ENCODE peak calls at places on chromosomes 12 and 14, in nine cellular contexts. One of them, this sample, is unnamed.

GRCh38 chr12:12447837-12448236 is 91.0 kb downstream of the BORCS5 start:
- DNase-seq in GM20000: no peak
- DNase-seq in B cell: no peak
- DNase-seq in GM12865: no peak
- DNase-seq in BJ: no peak
- DNase-seq in esophagus muscularis mucosa: no peak
- DNase-seq in foreskin fibroblast: no peak
- DNase-seq in testis: no peak
- DNase-seq in CD8-positive, alpha-beta T cell: no peak
- DNase-seq in this sample: no peak

GRCh38 chr14:87935081-87935828 is 57.7 kb downstream of the GALC start:
- DNase-seq in GM12865: no peak
- DNase-seq in B cell: no peak
- DNase-seq in foreskin fibroblast: peak
- DNase-seq in testis: no peak
- DNase-seq in BJ: peak
- DNase-seq in esophagus muscularis mucosa: no peak
- DNase-seq in CD8-positive, alpha-beta T cell: no peak
- DNase-seq in GM20000: no peak
- DNase-seq in this sample: no peak

GRCh38 chr12:56629459-56630179 is 507 bp downstream of the BAZ2A start:
- DNase-seq in GM20000: peak
- DNase-seq in CD8-positive, alpha-beta T cell: peak
- DNase-seq in foreskin fibroblast: peak
- DNase-seq in GM12865: peak
- DNase-seq in B cell: peak
- DNase-seq in testis: peak
- DNase-seq in esophagus muscularis mucosa: no peak
- DNase-seq in BJ: no peak
- DNase-seq in this sample: no peak

GRCh38 chr14:81447018-81447770 is 47.1 kb upstream of the STON2 start:
- DNase-seq in esophagus muscularis mucosa: no peak
- DNase-seq in CD8-positive, alpha-beta T cell: no peak
- DNase-seq in foreskin fibroblast: peak
- DNase-seq in BJ: no peak
- DNase-seq in testis: no peak
- DNase-seq in GM12865: no peak
- DNase-seq in B cell: no peak
- DNase-seq in GM20000: no peak
- DNase-seq in this sample: no peak

GRCh38 chr14:102363182-102363952 is 626 bp downstream of the TECPR2 start:
- DNase-seq in BJ: peak
- DNase-seq in GM20000: no peak
- DNase-seq in GM12865: peak
- DNase-seq in CD8-positive, alpha-beta T cell: peak
- DNase-seq in esophagus muscularis mucosa: no peak
- DNase-seq in testis: peak
- DNase-seq in B cell: no peak
- DNase-seq in foreskin fibroblast: peak
- DNase-seq in this sample: no peak

GRCh38 chr12:28583771-28584261 is 393.6 kb downstream of the CCDC91 start:
- DNase-seq in BJ: peak
- DNase-seq in B cell: no peak
- DNase-seq in foreskin fibroblast: peak
- DNase-seq in GM20000: no peak
- DNase-seq in GM12865: no peak
- DNase-seq in CD8-positive, alpha-beta T cell: no peak
- DNase-seq in testis: no peak
- DNase-seq in esophagus muscularis mucosa: no peak
- DNase-seq in this sample: peak

GRCh38 chr14:31718585-31718984 is 157.4 kb downstream of the NUBPL start:
- DNase-seq in B cell: no peak
- DNase-seq in esophagus muscularis mucosa: no peak
- DNase-seq in CD8-positive, alpha-beta T cell: no peak
- DNase-seq in BJ: no peak
- DNase-seq in testis: no peak
- DNase-seq in GM12865: no peak
- DNase-seq in foreskin fibroblast: no peak
- DNase-seq in GM20000: no peak
- DNase-seq in this sample: no peak

GRCh38 chr12:25994252-25994651 is 35.8 kb downstream of the RASSF8 start:
- DNase-seq in B cell: no peak
- DNase-seq in GM12865: no peak
- DNase-seq in BJ: peak
- DNase-seq in CD8-positive, alpha-beta T cell: no peak
- DNase-seq in foreskin fibroblast: peak
- DNase-seq in testis: no peak
- DNase-seq in GM20000: no peak
- DNase-seq in esophagus muscularis mucosa: no peak
- DNase-seq in this sample: peak

GRCh38 chr12:18165422-18165871 is 75.5 kb upstream of the RERGL start:
- DNase-seq in GM20000: peak
- DNase-seq in esophagus muscularis mucosa: no peak
- DNase-seq in B cell: no peak
- DNase-seq in foreskin fibroblast: peak
- DNase-seq in testis: no peak
- DNase-seq in CD8-positive, alpha-beta T cell: no peak
- DNase-seq in BJ: no peak
- DNase-seq in GM12865: peak
- DNase-seq in this sample: no peak

GRCh38 chr12:108694812-108695278 is 36.5 kb downstream of the CORO1C start:
- DNase-seq in GM20000: no peak
- DNase-seq in GM12865: peak
- DNase-seq in BJ: no peak
- DNase-seq in foreskin fibroblast: no peak
- DNase-seq in esophagus muscularis mucosa: no peak
- DNase-seq in testis: no peak
- DNase-seq in B cell: no peak
- DNase-seq in CD8-positive, alpha-beta T cell: no peak
- DNase-seq in this sample: no peak

GRCh38 chr14:80523518-80524117 is 312.3 kb upstream of the DIO2 start:
- DNase-seq in GM20000: no peak
- DNase-seq in GM12865: no peak
- DNase-seq in BJ: peak
- DNase-seq in CD8-positive, alpha-beta T cell: no peak
- DNase-seq in foreskin fibroblast: peak
- DNase-seq in esophagus muscularis mucosa: no peak
- DNase-seq in B cell: no peak
- DNase-seq in testis: no peak
- DNase-seq in this sample: no peak

GRCh38 chr12:3662516-3662915 is 90.4 kb downstream of the CRACR2A start:
- DNase-seq in CD8-positive, alpha-beta T cell: no peak
- DNase-seq in GM20000: no peak
- DNase-seq in testis: no peak
- DNase-seq in foreskin fibroblast: peak
- DNase-seq in BJ: no peak
- DNase-seq in B cell: no peak
- DNase-seq in GM12865: no peak
- DNase-seq in esophagus muscularis mucosa: no peak
- DNase-seq in this sample: no peak

GRCh38 chr14:89491701-89492381 is 74.8 kb upstream of the FOXN3 start:
- DNase-seq in testis: no peak
- DNase-seq in B cell: no peak
- DNase-seq in GM12865: no peak
- DNase-seq in foreskin fibroblast: no peak
- DNase-seq in GM20000: no peak
- DNase-seq in CD8-positive, alpha-beta T cell: no peak
- DNase-seq in BJ: no peak
- DNase-seq in esophagus muscularis mucosa: no peak
- DNase-seq in this sample: no peak

GRCh38 chr12:82687020-82687951 is 580 bp downstream of the TMTC2 start:
- DNase-seq in BJ: no peak
- DNase-seq in foreskin fibroblast: peak
- DNase-seq in GM20000: peak
- DNase-seq in CD8-positive, alpha-beta T cell: peak
- DNase-seq in esophagus muscularis mucosa: no peak
- DNase-seq in B cell: peak
- DNase-seq in testis: peak
- DNase-seq in GM12865: peak
- DNase-seq in this sample: no peak

GRCh38 chr12:76180401-76181277 is 96.2 kb upstream of the NAP1L1 start:
- DNase-seq in esophagus muscularis mucosa: no peak
- DNase-seq in testis: no peak
- DNase-seq in BJ: no peak
- DNase-seq in CD8-positive, alpha-beta T cell: no peak
- DNase-seq in foreskin fibroblast: no peak
- DNase-seq in GM12865: peak
- DNase-seq in GM20000: no peak
- DNase-seq in B cell: no peak
- DNase-seq in this sample: no peak

GRCh38 chr12:127987199-127987901 is 279.6 kb upstream of the TMEM132C start:
- DNase-seq in GM12865: no peak
- DNase-seq in testis: peak
- DNase-seq in foreskin fibroblast: peak
- DNase-seq in esophagus muscularis mucosa: no peak
- DNase-seq in CD8-positive, alpha-beta T cell: no peak
- DNase-seq in BJ: peak
- DNase-seq in B cell: no peak
- DNase-seq in GM20000: no peak
- DNase-seq in this sample: no peak

GRCh38 chr12:15525414-15525813 is 203.1 kb downstream of the PTPRO start:
- DNase-seq in testis: no peak
- DNase-seq in B cell: no peak
- DNase-seq in BJ: no peak
- DNase-seq in GM12865: no peak
- DNase-seq in foreskin fibroblast: no peak
- DNase-seq in GM20000: no peak
- DNase-seq in CD8-positive, alpha-beta T cell: no peak
- DNase-seq in esophagus muscularis mucosa: no peak
- DNase-seq in this sample: no peak

GRCh38 chr12:27534060-27534764 is 10.2 kb downstream of the PPFIBP1 start:
- DNase-seq in BJ: no peak
- DNase-seq in esophagus muscularis mucosa: no peak
- DNase-seq in GM20000: peak
- DNase-seq in foreskin fibroblast: no peak
- DNase-seq in B cell: no peak
- DNase-seq in CD8-positive, alpha-beta T cell: peak
- DNase-seq in GM12865: peak
- DNase-seq in testis: no peak
- DNase-seq in this sample: no peak

GRCh38 chr12:124143726-124144125 is 151.2 kb upstream of the RFLNA start:
- DNase-seq in CD8-positive, alpha-beta T cell: no peak
- DNase-seq in esophagus muscularis mucosa: no peak
- DNase-seq in BJ: no peak
- DNase-seq in GM20000: no peak
- DNase-seq in B cell: no peak
- DNase-seq in testis: no peak
- DNase-seq in GM12865: no peak
- DNase-seq in foreskin fibroblast: no peak
- DNase-seq in this sample: no peak

GRCh38 chr14:105068818-105069217 is 3.6 kb upstream of the GPR132 start:
- DNase-seq in BJ: no peak
- DNase-seq in testis: no peak
- DNase-seq in B cell: no peak
- DNase-seq in GM12865: peak
- DNase-seq in CD8-positive, alpha-beta T cell: no peak
- DNase-seq in esophagus muscularis mucosa: no peak
- DNase-seq in foreskin fibroblast: no peak
- DNase-seq in GM20000: no peak
- DNase-seq in this sample: no peak
- TF ChIP-seq CTCF in BJ: no peak
- TF ChIP-seq CTCF in testis: no peak
- TF ChIP-seq CTCF in B cell: no peak
- TF ChIP-seq CTCF in GM12865: no peak
- TF ChIP-seq CTCF in CD8-positive, alpha-beta T cell: no peak
- TF ChIP-seq CTCF in esophagus muscularis mucosa: no peak
- TF ChIP-seq CTCF in foreskin fibroblast: no peak
- TF ChIP-seq CTCF in GM20000: no peak
- TF ChIP-seq CTCF in this sample: no peak

GRCh38 chr12:46370792-46371717 is 1.5 kb downstream of the SLC38A2 start:
- DNase-seq in B cell: peak
- DNase-seq in BJ: no peak
- DNase-seq in foreskin fibroblast: peak
- DNase-seq in CD8-positive, alpha-beta T cell: peak
- DNase-seq in testis: peak
- DNase-seq in GM12865: peak
- DNase-seq in esophagus muscularis mucosa: no peak
- DNase-seq in GM20000: peak
- DNase-seq in this sample: peak
- TF ChIP-seq CTCF in B cell: no peak
- TF ChIP-seq CTCF in BJ: no peak
- TF ChIP-seq CTCF in foreskin fibroblast: no peak
- TF ChIP-seq CTCF in CD8-positive, alpha-beta T cell: no peak
- TF ChIP-seq CTCF in testis: peak
- TF ChIP-seq CTCF in GM12865: no peak
- TF ChIP-seq CTCF in esophagus muscularis mucosa: peak
- TF ChIP-seq CTCF in GM20000: no peak
- TF ChIP-seq CTCF in this sample: no peak

GRCh38 chr12:47768323-47768811 is 4.7 kb upstream of the SLC48A1 start:
- DNase-seq in CD8-positive, alpha-beta T cell: no peak
- DNase-seq in esophagus muscularis mucosa: no peak
- DNase-seq in BJ: no peak
- DNase-seq in testis: no peak
- DNase-seq in foreskin fibroblast: no peak
- DNase-seq in GM12865: no peak
- DNase-seq in B cell: no peak
- DNase-seq in GM20000: no peak
- DNase-seq in this sample: no peak

GRCh38 chr12:47766496-47767196 is 6.4 kb upstream of the SLC48A1 start:
- DNase-seq in CD8-positive, alpha-beta T cell: no peak
- DNase-seq in BJ: no peak
- DNase-seq in testis: no peak
- DNase-seq in B cell: no peak
- DNase-seq in foreskin fibroblast: no peak
- DNase-seq in GM20000: no peak
- DNase-seq in esophagus muscularis mucosa: no peak
- DNase-seq in GM12865: no peak
- DNase-seq in this sample: no peak

GRCh38 chr12:47769234-47770085 is 3.6 kb upstream of the SLC48A1 start:
- DNase-seq in testis: no peak
- DNase-seq in GM20000: no peak
- DNase-seq in CD8-positive, alpha-beta T cell: no peak
- DNase-seq in B cell: no peak
- DNase-seq in BJ: no peak
- DNase-seq in GM12865: no peak
- DNase-seq in esophagus muscularis mucosa: no peak
- DNase-seq in foreskin fibroblast: no peak
- DNase-seq in this sample: no peak

GRCh38 chr12:47770086-47770726 is 2.8 kb upstream of the SLC48A1 start:
- DNase-seq in foreskin fibroblast: peak
- DNase-seq in GM20000: no peak
- DNase-seq in BJ: no peak
- DNase-seq in B cell: no peak
- DNase-seq in esophagus muscularis mucosa: no peak
- DNase-seq in GM12865: no peak
- DNase-seq in CD8-positive, alpha-beta T cell: no peak
- DNase-seq in testis: no peak
- DNase-seq in this sample: no peak

GRCh38 chr12:47767197-47767724 is 5.8 kb upstream of the SLC48A1 start:
- DNase-seq in BJ: no peak
- DNase-seq in testis: no peak
- DNase-seq in GM20000: peak
- DNase-seq in foreskin fibroblast: peak
- DNase-seq in B cell: peak
- DNase-seq in CD8-positive, alpha-beta T cell: peak
- DNase-seq in esophagus muscularis mucosa: no peak
- DNase-seq in GM12865: peak
- DNase-seq in this sample: no peak
- TF ChIP-seq CTCF in BJ: peak
- TF ChIP-seq CTCF in testis: no peak
- TF ChIP-seq CTCF in GM20000: peak
- TF ChIP-seq CTCF in foreskin fibroblast: peak
- TF ChIP-seq CTCF in B cell: peak
- TF ChIP-seq CTCF in CD8-positive, alpha-beta T cell: peak
- TF ChIP-seq CTCF in esophagus muscularis mucosa: peak
- TF ChIP-seq CTCF in GM12865: peak
- TF ChIP-seq CTCF in this sample: peak

GRCh38 chr14:75147423-75148071 is 20.7 kb upstream of the NEK9 start:
- DNase-seq in foreskin fibroblast: peak
- DNase-seq in GM12865: no peak
- DNase-seq in esophagus muscularis mucosa: peak
- DNase-seq in testis: peak
- DNase-seq in BJ: no peak
- DNase-seq in CD8-positive, alpha-beta T cell: no peak
- DNase-seq in B cell: no peak
- DNase-seq in GM20000: no peak
- DNase-seq in this sample: peak
- TF ChIP-seq CTCF in foreskin fibroblast: peak
- TF ChIP-seq CTCF in GM12865: no peak
- TF ChIP-seq CTCF in esophagus muscularis mucosa: peak
- TF ChIP-seq CTCF in testis: no peak
- TF ChIP-seq CTCF in BJ: peak
- TF ChIP-seq CTCF in CD8-positive, alpha-beta T cell: no peak
- TF ChIP-seq CTCF in B cell: no peak
- TF ChIP-seq CTCF in GM20000: no peak
- TF ChIP-seq CTCF in this sample: peak